ENCODE peak calls at places on chromosomes 5 and 9, in four cellular contexts. O, Z, C and F are unnamed samples.

GRCh38 chr9:79572032-79572890 is 496 bp downstream of the TLE4 start:
- DNase-seq in O (peak), Z (peak), C (peak), F (no peak)

GRCh38 chr5:138344887-138345622 is 7.0 kb downstream of the FAM53C start:
- DNase-seq in O (no peak), Z (no peak), C (no peak), F (peak)

GRCh38 chr5:166961028-166961427 is 1330.4 kb upstream of the WWC1 start:
- DNase-seq in O (no peak), Z (no peak), C (no peak), F (no peak)

GRCh38 chr9:130183133-130183762 is 11.0 kb downstream of the NCS1 start:
- DNase-seq in O (no peak), Z (no peak), C (peak), F (no peak)

GRCh38 chr9:70474413-70474812 is 60.0 kb upstream of the KLF9 start:
- DNase-seq in O (no peak), Z (no peak), C (no peak), F (no peak)

GRCh38 chr5:72234898-72235297 is 85.1 kb downstream of the MRPS27 start:
- DNase-seq in O (no peak), Z (no peak), C (no peak), F (no peak)

GRCh38 chr5:56711191-56711590 is 104.2 kb upstream of the MAP3K1 start:
- DNase-seq in O (no peak), Z (no peak), C (no peak), F (no peak)

GRCh38 chr9:18350036-18350435 is 123.9 kb upstream of the ADAMTSL1 start:
- DNase-seq in O (no peak), Z (no peak), C (no peak), F (no peak)

GRCh38 chr5:86861514-86861913 is 243.8 kb downstream of the COX7C start:
- DNase-seq in O (no peak), Z (no peak), C (no peak), F (no peak)

GRCh38 chr5:93438124-93438523 is 142.9 kb downstream of the NR2F1-AS1 start:
- DNase-seq in O (no peak), Z (no peak), C (no peak), F (no peak)

GRCh38 chr5:93407470-93407869 is 173.5 kb downstream of the NR2F1-AS1 start:
- DNase-seq in O (no peak), Z (no peak), C (no peak), F (no peak)

GRCh38 chr5:134122530-134122929 is 8.0 kb downstream of the TCF7 start:
- DNase-seq in O (peak), Z (no peak), C (no peak), F (no peak)

GRCh38 chr9:123487944-123488343 is 131.9 kb downstream of the CRB2 start:
- DNase-seq in O (no peak), Z (no peak), C (no peak), F (no peak)

GRCh38 chr5:38922199-38922598 is 76.4 kb downstream of the OSMR start:
- DNase-seq in O (peak), Z (no peak), C (peak), F (peak)

GRCh38 chr5:1229822-1230221 is 4.6 kb downstream of the SLC6A18 start:
- DNase-seq in O (no peak), Z (no peak), C (no peak), F (no peak)

GRCh38 chr9:132020845-132021510 is 58.7 kb downstream of the MED27 start:
- DNase-seq in O (no peak), Z (no peak), C (no peak), F (no peak)

GRCh38 chr5:82332064-82332855 is 54.1 kb upstream of the RPS23 start:
- DNase-seq in O (no peak), Z (no peak), C (no peak), F (no peak)

DNA sequence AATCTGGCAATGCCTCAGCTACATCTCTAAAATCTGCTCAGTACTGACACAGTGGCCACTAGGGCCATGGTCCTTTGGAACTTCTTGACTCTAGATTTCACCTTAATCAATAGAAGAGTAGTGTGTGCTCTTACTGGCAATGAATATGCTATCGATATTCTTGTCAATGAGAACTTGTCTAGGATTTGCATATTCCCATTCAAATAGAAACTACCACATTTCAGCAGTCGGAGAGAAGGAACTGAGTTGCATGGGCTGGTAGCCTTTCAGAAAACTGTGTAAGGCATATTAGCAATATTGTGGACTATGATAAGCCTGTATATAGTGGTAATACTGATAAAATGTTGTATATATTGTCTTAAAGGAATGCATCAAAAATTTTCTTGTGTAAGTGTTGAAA is 45.3 kb upstream of the NAA35 start:
- DNase-seq in O (no peak), Z (no peak), C (no peak), F (no peak)
- TF ChIP-seq CTCF in O (no peak), Z (no peak), C (no peak), F (no peak)

GRCh38 chr9:114507726-114508125 is 2.5 kb upstream of the WHRN start:
- DNase-seq in O (peak), Z (no peak), C (no peak), F (peak)
- TF ChIP-seq CTCF in O (peak), Z (peak), C (peak), F (peak)

DNA sequence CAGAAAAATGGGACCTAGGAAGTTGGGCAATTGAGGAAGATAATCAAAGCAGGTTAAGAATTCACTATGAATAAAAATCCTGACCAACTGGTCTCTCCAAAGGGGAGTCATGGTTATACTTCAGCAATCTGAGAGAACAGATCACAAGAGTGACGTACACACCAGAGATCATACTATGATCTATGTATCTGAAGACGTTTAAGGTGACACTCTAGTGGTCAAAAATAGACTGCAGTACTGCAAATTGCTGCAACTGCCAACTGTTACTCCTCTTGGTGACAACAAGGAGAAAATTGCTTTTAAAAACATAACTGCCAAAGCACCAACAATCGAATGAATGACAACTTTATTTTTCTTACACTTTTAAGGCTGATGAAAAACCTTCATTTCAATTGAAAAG is 4.9 kb downstream of the AK6 start:
- DNase-seq in O (peak), Z (no peak), C (no peak), F (no peak)
- TF ChIP-seq CTCF in O (peak), Z (peak), C (peak), F (peak)

GRCh38 chr5:141328231-141328630 is 2.1 kb upstream of the PCDHGA1 start:
- DNase-seq in O (no peak), Z (no peak), C (no peak), F (no peak)

GRCh38 chr5:141326088-141326854 is 4.0 kb upstream of the PCDHGA1 start:
- DNase-seq in O (peak), Z (peak), C (no peak), F (no peak)

DNA sequence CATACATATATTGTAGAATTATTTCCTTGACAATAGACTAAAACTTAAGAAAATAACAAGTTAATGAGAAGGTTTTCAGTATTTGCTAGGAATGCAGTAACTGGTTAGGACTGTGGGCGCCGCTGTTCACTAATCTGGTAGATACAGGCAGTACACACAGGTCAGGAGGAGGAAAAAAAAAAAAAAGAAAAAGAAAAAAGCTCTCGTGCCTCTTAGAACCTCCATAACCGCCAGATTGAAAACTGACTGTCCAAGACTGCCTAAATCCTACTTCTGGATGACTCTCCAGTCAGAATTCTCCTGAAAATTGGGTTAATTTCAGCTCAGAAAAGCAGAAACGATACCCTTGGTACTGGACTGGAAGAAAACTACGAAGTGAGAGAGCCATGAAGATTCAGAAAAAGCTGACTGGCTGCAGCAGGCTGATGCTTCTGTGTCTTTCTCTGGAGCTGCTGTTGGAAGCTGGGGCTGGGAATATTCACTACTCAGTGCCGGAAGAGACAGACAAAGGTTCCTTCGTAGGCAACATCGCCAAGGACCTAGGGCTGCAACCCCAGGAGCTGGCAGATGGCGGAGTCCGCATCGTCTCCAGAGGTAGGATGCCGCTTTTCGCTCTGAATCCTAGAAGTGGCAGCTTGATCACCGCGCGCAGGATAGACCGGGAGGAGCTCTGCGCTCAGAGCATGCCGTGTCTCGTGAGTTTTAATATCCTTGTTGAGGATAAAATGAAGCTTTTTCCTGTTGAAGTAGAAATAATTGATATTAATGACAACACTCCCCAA is at the start of gene PCDHGA1:
- DNase-seq in O (peak), Z (no peak), C (no peak), F (no peak)
- TF ChIP-seq CTCF in O (peak), Z (peak), C (no peak), F (peak)

GRCh38 chr5:155726267-155726666 is 600.7 kb upstream of the SGCD start:
- DNase-seq in O (no peak), Z (no peak), C (no peak), F (peak)

GRCh38 chr5:155728146-155728856 is 598.7 kb upstream of the SGCD start:
- DNase-seq in O (no peak), Z (no peak), C (peak), F (peak)

GRCh38 chr5:155727512-155728145 is 599.3 kb upstream of the SGCD start:
- DNase-seq in O (no peak), Z (no peak), C (no peak), F (peak)

GRCh38 chr5:155729684-155730059 is 597.3 kb upstream of the SGCD start:
- DNase-seq in O (no peak), Z (no peak), C (no peak), F (no peak)

DNA sequence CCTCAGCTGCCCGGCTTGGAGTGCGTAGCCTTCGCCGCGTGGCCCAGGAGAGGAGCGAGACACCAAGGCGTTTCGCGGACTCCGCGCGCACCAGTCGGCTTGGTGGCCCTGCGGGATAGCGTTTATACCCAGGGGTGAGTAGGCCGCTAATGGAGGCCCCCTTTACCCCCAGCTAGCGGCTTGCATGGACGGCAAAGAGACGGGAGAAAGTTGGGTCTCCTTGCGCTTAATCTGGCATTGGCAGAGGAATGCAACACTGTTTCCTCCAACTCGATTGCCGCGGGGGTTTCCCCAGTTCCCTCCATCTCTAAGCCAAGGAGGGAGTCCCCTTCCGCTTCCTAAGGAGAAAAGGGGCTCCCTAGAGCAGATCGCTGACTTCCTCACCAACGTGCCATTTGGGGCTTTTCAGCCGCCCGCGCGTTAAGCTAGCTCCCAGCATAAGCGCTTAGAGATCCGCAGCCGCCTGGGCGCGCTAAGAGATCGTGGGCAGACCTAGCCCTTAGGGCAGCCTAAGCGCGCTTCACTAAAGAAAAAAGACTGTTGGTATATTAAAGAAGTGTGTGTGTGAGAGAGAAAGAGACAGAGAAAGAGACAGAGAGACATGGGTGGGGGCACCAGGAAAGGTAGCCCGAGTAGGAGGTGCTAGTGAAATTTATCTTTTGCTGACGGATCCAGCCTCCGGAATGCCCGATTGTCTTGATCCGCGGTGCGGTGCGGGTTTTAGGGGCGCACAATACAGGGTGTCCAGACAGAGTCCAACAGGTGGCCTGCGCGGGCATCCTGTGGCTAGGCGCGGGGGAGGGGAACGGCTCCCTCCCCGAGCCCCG is 597.9 kb upstream of the SGCD start:
- DNase-seq in O (no peak), Z (no peak), C (no peak), F (peak)
- TF ChIP-seq CTCF in O (no peak), Z (no peak), C (no peak), F (no peak)

GRCh38 chr9:104090578-104090977 is 3.5 kb upstream of the SMC2 start:
- DNase-seq in O (no peak), Z (no peak), C (no peak), F (no peak)

GRCh38 chr9:104085538-104085937 is 8.6 kb upstream of the SMC2 start:
- DNase-seq in O (no peak), Z (no peak), C (no peak), F (no peak)

GRCh38 chr9:104088416-104088815 is 5.7 kb upstream of the SMC2 start:
- DNase-seq in O (no peak), Z (no peak), C (no peak), F (no peak)

GRCh38 chr9:104091028-104091590 is 3.0 kb upstream of the SMC2 start:
- DNase-seq in O (no peak), Z (no peak), C (no peak), F (no peak)

GRCh38 chr9:104087894-104088293 is 6.2 kb upstream of the SMC2 start:
- DNase-seq in O (no peak), Z (no peak), C (no peak), F (no peak)
- TF ChIP-seq CTCF in O (no peak), Z (no peak), C (no peak), F (no peak)

DNA sequence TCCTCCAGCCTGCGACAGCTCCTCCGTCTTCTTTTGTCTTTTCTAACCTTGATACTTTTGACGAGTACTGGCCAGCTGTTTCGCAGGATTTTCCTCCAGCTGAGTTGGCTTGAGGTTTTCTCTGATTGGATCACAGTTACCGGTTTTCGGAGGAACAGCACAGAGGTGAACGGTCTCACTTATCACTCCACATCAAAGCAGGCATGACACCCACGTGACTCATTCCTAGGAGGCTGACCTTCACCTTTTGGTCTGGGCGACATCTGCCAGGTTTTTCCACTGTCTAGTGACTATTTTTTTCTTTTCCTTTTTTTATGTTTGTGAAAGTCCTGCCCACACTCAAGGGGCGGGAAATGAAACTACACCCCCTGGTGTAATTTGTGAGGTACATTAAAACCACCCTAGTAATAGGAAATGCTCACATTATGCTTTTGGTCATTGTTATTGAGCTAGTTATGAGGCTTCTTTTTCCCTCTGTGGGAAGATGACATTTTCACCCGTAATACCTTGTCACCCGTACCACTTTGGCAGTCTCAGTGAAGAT is 319.2 kb downstream of the GADD45G start:
- DNase-seq in O (peak), Z (no peak), C (peak), F (peak)
- TF ChIP-seq CTCF in O (peak), Z (no peak), C (peak), F (no peak)

DNA sequence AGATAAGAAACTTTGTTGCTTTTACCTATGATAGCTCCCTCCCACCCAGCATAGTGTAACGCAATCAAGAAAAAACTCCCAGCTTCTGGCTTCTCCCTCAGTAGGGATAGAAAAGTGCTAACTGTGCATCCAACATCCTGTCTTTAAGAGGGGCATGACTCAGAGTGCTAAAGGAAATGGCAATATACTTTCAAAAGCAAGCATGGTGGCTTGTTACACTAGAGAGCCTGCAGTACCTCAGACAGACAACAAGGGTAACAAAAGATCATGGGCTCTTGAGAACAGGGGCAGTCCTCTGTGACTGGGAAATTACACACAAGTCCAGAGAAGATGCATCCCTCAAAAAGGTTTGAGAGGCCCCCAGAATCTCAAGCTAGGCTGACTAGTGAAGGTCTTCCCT is 37.8 kb downstream of the PRELID2 start:
- DNase-seq in O (no peak), Z (no peak), C (no peak), F (no peak)
- TF ChIP-seq CTCF in O (no peak), Z (no peak), C (no peak), F (no peak)

GRCh38 chr5:73482383-73483193 is 15.7 kb upstream of the BTF3 start:
- DNase-seq in O (no peak), Z (no peak), C (no peak), F (no peak)

GRCh38 chr5:73486119-73486899 is 11.9 kb upstream of the BTF3 start:
- DNase-seq in O (no peak), Z (no peak), C (no peak), F (no peak)

GRCh38 chr5:73485715-73486114 is 12.5 kb upstream of the BTF3 start:
- DNase-seq in O (no peak), Z (no peak), C (no peak), F (no peak)

GRCh38 chr5:73483676-73484075 is 14.6 kb upstream of the BTF3 start:
- DNase-seq in O (no peak), Z (no peak), C (no peak), F (no peak)

GRCh38 chr5:73484511-73484910 is 13.7 kb upstream of the BTF3 start:
- DNase-seq in O (no peak), Z (no peak), C (no peak), F (no peak)
- TF ChIP-seq CTCF in O (no peak), Z (no peak), C (no peak), F (no peak)

GRCh38 chr5:131587541-131587940 is 47.5 kb downstream of the RAPGEF6 start:
- DNase-seq in O (no peak), Z (no peak), C (no peak), F (no peak)
- TF ChIP-seq CTCF in O (no peak), Z (no peak), C (no peak), F (no peak)